ENCODE peak calls at places on chromosomes 11 and 22, in six cellular contexts. L, Q, Z, K, N and J are unnamed samples.

GRCh38 chr11:117868815-117869642 is 7.4 kb downstream of the FXYD6 start:
- DNase-seq in L (no peak), Q (no peak), Z (no peak), K (no peak), N (no peak), J (no peak)

GRCh38 chr22:29747832-29748231 is 19.0 kb downstream of the ZMAT5 start:
- DNase-seq in L (no peak), Q (no peak), Z (no peak), K (no peak), N (no peak), J (no peak)

GRCh38 chr11:5007561-5007960 is 12.9 kb downstream of the OR51L1 start:
- DNase-seq in L (no peak), Q (no peak), Z (no peak), K (no peak), N (peak), J (no peak)

GRCh38 chr11:129611661-129612566 is 203.7 kb upstream of the TMEM45B start:
- DNase-seq in L (no peak), Q (no peak), Z (no peak), K (no peak), N (peak), J (no peak)

GRCh38 chr11:69178819-69179482 is 23.2 kb downstream of the SMIM38 start:
- DNase-seq in L (no peak), Q (no peak), Z (peak), K (no peak), N (no peak), J (no peak)

GRCh38 chr11:16605440-16605970 is 132.9 kb upstream of the C11orf58 start:
- DNase-seq in L (no peak), Q (peak), Z (peak), K (peak), N (no peak), J (peak)

GRCh38 chr22:23163665-23164064 is 16.6 kb upstream of the BCR start:
- DNase-seq in L (peak), Q (no peak), Z (peak), K (peak), N (no peak), J (no peak)

GRCh38 chr22:44586337-44586990 is 88.4 kb upstream of the RTL6 start:
- DNase-seq in L (no peak), Q (no peak), Z (peak), K (no peak), N (no peak), J (no peak)

GRCh38 chr11:128828350-128828749 is 38.7 kb downstream of the KCNJ1 start:
- DNase-seq in L (no peak), Q (no peak), Z (no peak), K (no peak), N (no peak), J (no peak)

GRCh38 chr22:37996515-37997246 is 12.3 kb upstream of the SOX10 start:
- DNase-seq in L (no peak), Q (no peak), Z (no peak), K (no peak), N (no peak), J (no peak)

GRCh38 chr22:22878801-22879674 is 8.6 kb upstream of the IGLL5 start:
- DNase-seq in L (no peak), Q (no peak), Z (no peak), K (no peak), N (no peak), J (no peak)

GRCh38 chr11:2072551-2073261 is 66.5 kb downstream of the IGF2 start:
- DNase-seq in L (no peak), Q (no peak), Z (no peak), K (peak), N (no peak), J (no peak)

GRCh38 chr22:26552466-26552865 is 37.5 kb downstream of the TPST2 start:
- DNase-seq in L (no peak), Q (no peak), Z (no peak), K (peak), N (no peak), J (no peak)

GRCh38 chr22:48842976-48843375 is 984.7 kb downstream of the BRD1 start:
- DNase-seq in L (no peak), Q (no peak), Z (no peak), K (no peak), N (no peak), J (no peak)

GRCh38 chr22:46076651-46077339 is 73.5 kb upstream of the PPARA start:
- DNase-seq in L (no peak), Q (no peak), Z (peak), K (peak), N (no peak), J (no peak)

GRCh38 chr11:108871152-108871551 is 206.3 kb downstream of the DDX10 start:
- DNase-seq in L (no peak), Q (peak), Z (peak), K (peak), N (peak), J (no peak)

GRCh38 chr11:59615132-59615636 is 390 bp downstream of the OSBP start:
- DNase-seq in L (peak), Q (peak), Z (peak), K (no peak), N (peak), J (peak)

GRCh38 chr22:37930270-37930951 is 23.0 kb downstream of the C22orf23 start:
- DNase-seq in L (no peak), Q (peak), Z (peak), K (peak), N (peak), J (no peak)

GRCh38 chr11:86174101-86175046 is 70.2 kb upstream of the EED start:
- DNase-seq in L (peak), Q (no peak), Z (peak), K (peak), N (no peak), J (no peak)

GRCh38 chr22:26784772-26785171 is 127.4 kb downstream of the MIAT start:
- DNase-seq in L (no peak), Q (no peak), Z (no peak), K (no peak), N (no peak), J (no peak)

GRCh38 chr11:38791346-38791961 is 2193.4 kb upstream of the RAG2 start:
- DNase-seq in L (no peak), Q (peak), Z (peak), K (peak), N (peak), J (peak)

GRCh38 chr22:20319041-20319744 is 667 bp downstream of the DGCR6L start:
- DNase-seq in L (peak), Q (peak), Z (no peak), K (no peak), N (peak), J (peak)

GRCh38 chr22:21624120-21624879 is 5.5 kb downstream of the YDJC start:
- DNase-seq in L (no peak), Q (peak), Z (no peak), K (peak), N (no peak), J (peak)
- TF ChIP-seq CTCF in L (no peak), Q (peak), Z (peak), K (peak), N (peak), J (peak)

GRCh38 chr11:27501102-27501501 is 5.5 kb downstream of the LIN7C start:
- DNase-seq in L (no peak), Q (no peak), Z (no peak), K (no peak), N (no peak), J (no peak)

GRCh38 chr11:27497911-27498310 is 8.7 kb downstream of the LIN7C start:
- DNase-seq in L (no peak), Q (no peak), Z (no peak), K (no peak), N (no peak), J (no peak)

GRCh38 chr11:27496461-27496860 is 10.1 kb downstream of the LIN7C start:
- DNase-seq in L (no peak), Q (no peak), Z (no peak), K (peak), N (no peak), J (no peak)

GRCh38 chr11:27495710-27496300 is 10.8 kb downstream of the LIN7C start:
- DNase-seq in L (no peak), Q (no peak), Z (no peak), K (no peak), N (no peak), J (no peak)

GRCh38 chr11:27497284-27497866 is 9.2 kb downstream of the LIN7C start:
- DNase-seq in L (no peak), Q (no peak), Z (no peak), K (peak), N (peak), J (no peak)
- TF ChIP-seq CTCF in L (no peak), Q (peak), Z (peak), K (peak), N (peak), J (peak)

GRCh38 chr11:67376022-67376386 is 2.6 kb upstream of the CLCF1 start:
- DNase-seq in L (no peak), Q (no peak), Z (no peak), K (no peak), N (no peak), J (no peak)

GRCh38 chr11:67376421-67376820 is 3.0 kb upstream of the CLCF1 start:
- DNase-seq in L (no peak), Q (no peak), Z (no peak), K (no peak), N (no peak), J (no peak)

GRCh38 chr11:67378544-67378943 is 5.1 kb upstream of the CLCF1 start:
- DNase-seq in L (no peak), Q (no peak), Z (no peak), K (no peak), N (no peak), J (no peak)

GRCh38 chr11:67375320-67376021 is 2.1 kb upstream of the CLCF1 start:
- DNase-seq in L (no peak), Q (no peak), Z (peak), K (no peak), N (no peak), J (no peak)

DNA sequence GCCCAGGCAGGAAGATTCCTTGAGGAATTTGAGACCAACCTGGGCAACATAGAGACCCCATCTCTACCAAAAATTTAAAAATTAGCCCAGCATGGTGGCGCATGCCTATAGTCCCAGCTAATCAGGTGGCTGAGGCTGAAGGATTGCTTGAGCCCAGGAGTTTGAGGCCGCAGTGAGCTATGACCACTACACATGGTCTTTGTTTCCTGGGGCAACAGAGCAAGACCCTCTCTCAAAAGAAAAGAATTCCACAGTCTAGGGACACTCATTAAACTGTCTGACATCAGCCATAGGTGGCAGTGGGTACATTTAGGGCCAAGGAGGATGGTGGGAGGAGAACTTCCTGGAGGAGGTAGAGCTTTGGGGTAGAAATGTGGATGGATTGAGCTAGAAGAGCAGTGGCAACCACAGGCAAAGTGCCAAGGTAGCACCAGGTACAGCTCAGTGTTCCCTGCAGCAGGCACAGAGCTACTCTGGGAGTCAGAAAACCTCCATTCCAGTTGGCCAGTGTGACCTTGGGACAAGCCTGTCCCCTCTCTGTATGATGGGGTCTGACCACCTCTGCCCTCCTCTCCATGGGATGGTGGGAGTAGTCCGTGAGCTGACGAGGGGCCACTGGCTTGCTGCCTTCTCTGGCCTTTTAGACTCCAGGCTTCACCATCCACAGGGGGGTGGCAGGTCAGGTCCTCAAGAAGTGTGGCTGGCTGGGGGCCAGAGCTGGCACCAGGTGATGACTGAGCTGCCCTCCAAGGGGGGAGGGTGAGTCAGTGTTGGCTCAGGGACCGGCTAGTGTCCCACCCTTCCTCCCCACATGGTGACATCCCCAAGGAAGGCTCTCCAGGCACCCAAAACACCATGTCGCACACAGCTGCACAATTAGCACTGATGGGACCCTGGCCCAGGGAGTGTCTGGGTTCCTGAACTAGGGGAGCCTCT is 3.7 kb upstream of the CLCF1 start:
- DNase-seq in L (no peak), Q (no peak), Z (peak), K (no peak), N (no peak), J (no peak)
- TF ChIP-seq CTCF in L (no peak), Q (no peak), Z (no peak), K (no peak), N (no peak), J (no peak)

GRCh38 chr11:116072776-116073175 is 568.6 kb upstream of the CADM1 start:
- DNase-seq in L (no peak), Q (peak), Z (no peak), K (no peak), N (peak), J (peak)
- TF ChIP-seq CTCF in L (no peak), Q (peak), Z (no peak), K (no peak), N (peak), J (peak)

GRCh38 chr11:96310236-96310635 is 32.8 kb downstream of the MAML2 start:
- DNase-seq in L (no peak), Q (no peak), Z (no peak), K (no peak), N (no peak), J (no peak)
- TF ChIP-seq CTCF in L (no peak), Q (no peak), Z (no peak), K (no peak), N (no peak), J (no peak)

GRCh38 chr22:18968011-18968749 is 32.1 kb upstream of the PRODH start:
- DNase-seq in L (no peak), Q (peak), Z (peak), K (peak), N (no peak), J (peak)

GRCh38 chr22:18970948-18971315 is 34.8 kb upstream of the PRODH start:
- DNase-seq in L (no peak), Q (no peak), Z (no peak), K (no peak), N (no peak), J (no peak)

GRCh38 chr22:18970180-18970947 is 34.3 kb upstream of the PRODH start:
- DNase-seq in L (no peak), Q (peak), Z (peak), K (no peak), N (no peak), J (peak)

GRCh38 chr22:18965526-18966421 is 29.7 kb upstream of the PRODH start:
- DNase-seq in L (no peak), Q (no peak), Z (no peak), K (no peak), N (no peak), J (no peak)

DNA sequence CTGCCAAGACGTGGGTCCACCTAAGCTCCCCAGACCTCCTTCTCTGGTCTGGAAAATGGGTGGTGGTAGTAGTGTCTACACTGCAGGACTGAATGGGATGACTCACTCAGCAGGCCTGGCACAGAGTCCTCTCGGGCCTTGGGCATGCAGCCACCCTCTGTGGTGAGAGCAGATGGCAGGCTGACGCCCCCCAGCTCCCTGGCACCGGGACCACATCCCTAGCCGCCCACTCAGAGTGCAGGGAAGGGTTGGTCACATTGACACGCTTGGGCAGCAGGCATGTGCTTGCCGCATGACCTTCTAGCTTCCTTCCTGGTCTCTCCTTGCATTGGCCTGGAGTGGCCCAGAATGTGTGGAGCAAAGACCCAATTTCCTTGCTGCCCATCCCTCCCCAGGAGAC is 30.7 kb upstream of the PRODH start:
- DNase-seq in L (no peak), Q (no peak), Z (peak), K (no peak), N (no peak), J (no peak)
- TF ChIP-seq CTCF in L (no peak), Q (no peak), Z (no peak), K (no peak), N (no peak), J (no peak)

GRCh38 chr11:36376888-36377758 is 81.0 kb downstream of the PRR5L start:
- DNase-seq in L (peak), Q (peak), Z (peak), K (no peak), N (no peak), J (peak)
- TF ChIP-seq CTCF in L (no peak), Q (peak), Z (peak), K (peak), N (peak), J (peak)

DNA sequence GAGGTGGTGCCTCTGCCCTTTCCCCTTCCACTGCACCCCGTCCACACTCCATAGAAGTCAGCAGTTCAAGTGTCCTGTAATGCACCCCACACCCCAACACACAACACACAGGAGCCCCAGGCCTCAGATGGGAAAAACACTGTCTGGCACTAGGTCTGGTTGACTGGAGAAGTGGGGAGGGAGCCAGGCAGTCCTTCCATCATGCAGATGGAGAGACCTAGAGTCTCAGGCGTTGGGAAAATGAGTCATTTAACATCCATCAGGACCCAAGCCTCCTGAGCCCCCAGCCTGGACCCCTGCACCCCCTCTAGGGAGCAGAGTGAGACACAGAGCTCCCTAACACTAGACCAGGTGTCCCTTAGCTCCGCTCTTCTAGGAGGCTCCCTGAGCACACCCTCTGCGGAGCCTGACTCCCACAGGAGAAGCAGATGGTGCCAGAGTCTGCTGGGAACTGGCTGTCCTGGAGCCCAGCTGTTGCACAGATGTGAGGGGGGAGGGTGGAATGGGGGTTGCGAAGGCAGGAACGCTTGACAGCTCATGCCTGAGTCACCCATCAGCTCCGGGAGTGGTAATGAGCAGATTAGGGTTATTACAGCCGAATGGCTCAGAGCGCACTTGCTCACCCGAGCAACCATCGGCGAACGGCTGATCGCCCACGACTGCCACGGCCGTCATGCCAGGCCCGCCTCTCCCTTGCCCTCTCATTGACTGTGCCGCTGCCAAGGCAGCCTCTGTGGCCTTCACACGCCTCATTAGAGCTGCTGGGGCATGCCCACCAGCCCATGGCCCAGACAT is 22.1 kb upstream of the SYT7 start:
- DNase-seq in L (peak), Q (no peak), Z (peak), K (peak), N (no peak), J (no peak)
- TF ChIP-seq CTCF in L (no peak), Q (no peak), Z (no peak), K (no peak), N (no peak), J (no peak)